ENCODE peak calls at places on chromosomes 13 and 19, in nine cellular contexts. Z is sigmoid colon, M is transverse colon, H is endothelial cell of umbilical vein, C is breast epithelium, N is Panc1, D is spleen, O is prostate gland, Q is stomach. J is an unnamed sample. For H3K9me3, the result is how much of the 10 kb centered on the place peaks cover.

GRCh38 chr13:108155185-108156106 is 59.9 kb downstream of the LIG4 start:
- DNase-seq in Z (no peak), M (peak), H (peak), C (no peak), N (peak), D (no peak), O (no peak), Q (peak), J (peak)

GRCh38 chr19:55133639-55134444 is 15.2 kb downstream of the TNNT1 start:
- DNase-seq in Z (no peak), M (no peak), H (no peak), C (no peak), N (no peak), D (no peak), O (no peak), Q (no peak), J (no peak)

GRCh38 chr19:19315444-19315843 is 4.9 kb downstream of the SUGP1 start:
- DNase-seq in Z (no peak), M (no peak), H (no peak), C (no peak), N (no peak), D (no peak), O (no peak), Q (no peak), J (no peak)

GRCh38 chr19:44517146-44517545 is 12.3 kb downstream of the CEACAM20 start:
- DNase-seq in Z (no peak), M (no peak), H (no peak), C (no peak), N (no peak), D (no peak), O (no peak), Q (no peak), J (no peak)

GRCh38 chr13:112693831-112694497 is 4.1 kb downstream of the ATP11A start:
- DNase-seq in Z (peak), M (no peak), H (peak), C (no peak), N (no peak), D (peak), O (no peak), Q (peak), J (no peak)

GRCh38 chr13:113859311-113860050 is 4.4 kb downstream of the GAS6 start:
- DNase-seq in Z (no peak), M (no peak), H (no peak), C (no peak), N (no peak), D (no peak), O (no peak), Q (no peak), J (no peak)

GRCh38 chr19:6482343-6482686 is 728 bp upstream of the DENND1C start:
- DNase-seq in Z (no peak), M (no peak), H (no peak), C (no peak), N (no peak), D (no peak), O (no peak), Q (no peak), J (no peak)

GRCh38 chr13:93758575-93758974 is 532.0 kb downstream of the GPC6 start:
- DNase-seq in Z (no peak), M (no peak), H (peak), C (no peak), N (no peak), D (no peak), O (no peak), Q (no peak), J (no peak)

GRCh38 chr19:38849746-38850230 is at the start of gene HNRNPL:
- DNase-seq in Z (no peak), M (peak), H (no peak), C (no peak), N (no peak), D (peak), O (no peak), Q (peak), J (no peak)

GRCh38 chr19:1266818-1267440 is 2.2 kb upstream of the CIRBP start:
- DNase-seq in Z (peak), M (peak), H (peak), C (no peak), N (no peak), D (peak), O (peak), Q (peak), J (no peak)

GRCh38 chr19:4986056-4986455 is 17.1 kb downstream of the KDM4B start:
- DNase-seq in Z (no peak), M (no peak), H (no peak), C (no peak), N (no peak), D (no peak), O (no peak), Q (no peak), J (no peak)

GRCh38 chr13:112893570-112894422 is 75.2 kb upstream of the MCF2L start:
- DNase-seq in Z (no peak), M (peak), H (peak), C (no peak), N (no peak), D (peak), O (no peak), Q (peak), J (no peak)

GRCh38 chr13:112158961-112159360 is 92.0 kb downstream of the SOX1 start:
- DNase-seq in Z (no peak), M (no peak), H (no peak), C (no peak), N (no peak), D (no peak), O (no peak), Q (no peak), J (no peak)

GRCh38 chr13:110182003-110182402 is 125.0 kb downstream of the COL4A1 start:
- DNase-seq in Z (peak), M (no peak), H (no peak), C (no peak), N (no peak), D (no peak), O (no peak), Q (no peak), J (no peak)

GRCh38 chr19:2627319-2627829 is 75.1 kb downstream of the GNG7 start:
- DNase-seq in Z (peak), M (peak), H (peak), C (peak), N (peak), D (peak), O (peak), Q (peak), J (no peak)

GRCh38 chr19:14433454-14434156 is 499 bp downstream of the PKN1 start:
- DNase-seq in Z (no peak), M (peak), H (peak), C (no peak), N (no peak), D (peak), O (peak), Q (peak), J (no peak)

GRCh38 chr19:14763497-14764145 is 14.7 kb downstream of the ADGRE2 start:
- DNase-seq in Z (peak), M (no peak), H (no peak), C (no peak), N (no peak), D (no peak), O (no peak), Q (no peak), J (no peak)

GRCh38 chr19:19115954-19116353 is 22.3 kb downstream of the TMEM161A start:
- DNase-seq in Z (no peak), M (peak), H (no peak), C (no peak), N (no peak), D (no peak), O (no peak), Q (peak), J (no peak)

GRCh38 chr13:44620057-44620456 is 43.9 kb upstream of the TSC22D1 start:
- DNase-seq in Z (no peak), M (no peak), H (no peak), C (no peak), N (no peak), D (no peak), O (no peak), Q (no peak), J (no peak)

GRCh38 chr19:48524728-48525127 is 13.1 kb upstream of the LMTK3 start:
- DNase-seq in Z (no peak), M (no peak), H (no peak), C (no peak), N (no peak), D (no peak), O (no peak), Q (no peak), J (no peak)

DNA sequence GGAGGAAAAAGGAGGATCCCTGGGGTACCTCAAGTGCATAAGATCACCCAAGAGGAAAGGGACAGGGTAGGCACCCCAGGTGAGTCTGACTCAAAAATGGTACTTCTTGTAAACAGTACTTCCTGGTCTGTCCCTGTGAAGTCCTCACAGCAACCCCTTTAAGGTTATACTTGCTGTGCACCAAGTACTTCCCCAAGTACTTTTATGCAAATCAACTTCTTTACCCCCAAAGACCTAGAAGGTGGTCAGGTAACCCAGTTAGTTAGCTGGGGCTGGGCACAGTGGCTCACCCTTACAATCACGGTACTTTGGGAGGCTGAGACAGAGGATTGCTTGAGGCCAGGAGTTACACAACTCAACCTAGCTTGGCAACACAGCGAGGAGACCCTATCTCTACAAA is 2.5 kb downstream of the CALR start:
- DNase-seq in Z (no peak), M (no peak), H (no peak), C (no peak), N (no peak), D (no peak), O (no peak), Q (no peak), J (no peak)
- H3K27ac ChIP-seq in Z (no peak), M (peak), H (no peak), C (peak), N (peak), D (peak), O (no peak), Q (peak), J (peak)

GRCh38 chr19:22604571-22605274 is 29.4 kb upstream of the ZNF492 start:
- DNase-seq in Z (no peak), M (no peak), H (no peak), C (no peak), N (no peak), D (no peak), O (no peak), Q (no peak), J (no peak)
- H3K9me3 ChIP-seq in Z (under half), M (under half), H (under half), C (under half), N (under half), D (half or more), O (under half), Q (under half), J (under half)

GRCh38 chr13:36211567-36211966 is 2.8 kb downstream of the SOHLH2 start:
- DNase-seq in Z (no peak), M (no peak), H (no peak), C (no peak), N (no peak), D (no peak), O (no peak), Q (no peak), J (no peak)
- TF ChIP-seq POLR2AphosphoS5 in Z (no peak), M (no peak), H (no peak), C (no peak), N (no peak), D (no peak), O (no peak), Q (no peak), J (no peak)

GRCh38 chr13:97266734-97267417 is 44.7 kb downstream of the MBNL2 start:
- DNase-seq in Z (no peak), M (no peak), H (no peak), C (no peak), N (no peak), D (no peak), O (no peak), Q (no peak), J (no peak)

GRCh38 chr13:97262058-97262457 is 39.9 kb downstream of the MBNL2 start:
- DNase-seq in Z (no peak), M (no peak), H (no peak), C (no peak), N (no peak), D (no peak), O (no peak), Q (no peak), J (no peak)

GRCh38 chr13:97266328-97266727 is 44.2 kb downstream of the MBNL2 start:
- DNase-seq in Z (no peak), M (no peak), H (no peak), C (no peak), N (no peak), D (no peak), O (no peak), Q (no peak), J (no peak)

GRCh38 chr13:97263160-97263559 is 41.0 kb downstream of the MBNL2 start:
- DNase-seq in Z (no peak), M (no peak), H (no peak), C (no peak), N (no peak), D (no peak), O (no peak), Q (no peak), J (no peak)

GRCh38 chr13:97264663-97265062 is 42.5 kb downstream of the MBNL2 start:
- DNase-seq in Z (no peak), M (no peak), H (no peak), C (no peak), N (no peak), D (no peak), O (no peak), Q (no peak), J (no peak)
- H3K27ac ChIP-seq in Z (no peak), M (no peak), H (peak), C (no peak), N (peak), D (no peak), O (no peak), Q (no peak), J (no peak)

GRCh38 chr19:12077375-12077774 is 12.8 kb downstream of the ZNF844 start:
- DNase-seq in Z (no peak), M (no peak), H (no peak), C (no peak), N (no peak), D (no peak), O (no peak), Q (no peak), J (no peak)
- H3K9me3 ChIP-seq in Z (under half), M (half or more), H (under half), C (half or more), N (half or more), D (half or more), O (under half), Q (half or more), J (under half)

GRCh38 chr13:35549481-35549880 is 73.0 kb upstream of the MAB21L1 start:
- DNase-seq in Z (no peak), M (no peak), H (peak), C (no peak), N (no peak), D (no peak), O (no peak), Q (no peak), J (no peak)

GRCh38 chr13:35557475-35557874 is 81.0 kb upstream of the MAB21L1 start:
- DNase-seq in Z (no peak), M (no peak), H (no peak), C (no peak), N (no peak), D (no peak), O (no peak), Q (no peak), J (no peak)

GRCh38 chr13:35552172-35552844 is 75.8 kb upstream of the MAB21L1 start:
- DNase-seq in Z (no peak), M (no peak), H (peak), C (no peak), N (no peak), D (no peak), O (no peak), Q (no peak), J (no peak)

DNA sequence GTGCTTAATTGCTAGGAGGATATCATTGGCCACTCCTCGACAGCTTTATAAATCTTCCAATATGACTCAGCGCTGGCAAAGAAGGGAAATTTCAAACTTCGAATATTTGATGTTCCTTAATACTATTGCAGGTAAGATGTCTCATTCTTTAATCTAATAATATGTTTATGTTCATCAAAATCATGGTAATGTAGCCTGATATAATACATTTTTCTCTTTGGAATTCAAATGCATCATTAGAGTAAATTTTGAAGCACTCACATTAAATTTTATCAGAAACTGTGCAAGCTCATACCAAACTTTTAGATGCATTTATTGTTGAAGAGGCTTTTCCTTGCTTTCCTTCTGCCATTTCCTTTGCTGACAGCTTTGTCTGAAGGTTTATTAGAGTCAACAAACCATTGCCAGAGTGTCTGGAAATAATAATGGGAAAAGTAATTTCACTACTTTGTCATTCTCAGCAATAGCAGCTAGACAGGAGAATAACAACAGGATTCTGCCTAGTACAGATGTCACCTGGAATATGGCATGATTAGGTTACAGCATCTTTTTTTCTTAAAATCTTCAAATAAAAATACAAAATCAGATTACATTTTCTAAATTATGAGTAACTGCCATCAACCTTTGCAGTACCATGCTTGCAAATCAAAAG is 78.6 kb upstream of the MAB21L1 start:
- DNase-seq in Z (no peak), M (no peak), H (peak), C (no peak), N (no peak), D (no peak), O (no peak), Q (no peak), J (no peak)
- TF ChIP-seq POLR2AphosphoS5 in Z (no peak), M (no peak), H (no peak), C (no peak), N (no peak), D (no peak), O (no peak), Q (no peak), J (no peak)